ENCODE peak calls at places on chromosome 4, in four cellular contexts. S is endothelial cell of umbilical vein, T is HepG2, Y is neural crest cell. Q is an unnamed sample.

GRCh38 chr4:10299601-10300000 is 157.6 kb downstream of the ZNF518B start:
- DNase-seq in Y (no peak), T (no peak), S (no peak), Q (no peak)

GRCh38 chr4:24736066-24736465 is 59.3 kb upstream of the SOD3 start:
- DNase-seq in S (peak), Y (no peak), T (no peak), Q (no peak)

GRCh38 chr4:173466101-173466500 is 63.9 kb downstream of the HAND2 start:
- DNase-seq in T (no peak), S (no peak), Y (no peak), Q (no peak)

GRCh38 chr4:26884486-26884988 is 23.9 kb downstream of the STIM2 start:
- DNase-seq in S (no peak), Y (no peak), T (no peak), Q (no peak)

GRCh38 chr4:16516796-16517413 is 290.6 kb upstream of the TAPT1 start:
- DNase-seq in S (peak), Y (no peak), T (no peak), Q (no peak)

GRCh38 chr4:140426610-140427103 is 791 bp downstream of the CLGN start:
- DNase-seq in Y (peak), T (peak), S (no peak), Q (peak)

GRCh38 chr4:124178449-124179021 is 534.0 kb downstream of the ANKRD50 start:
- DNase-seq in Y (no peak), S (peak), T (no peak), Q (no peak)

GRCh38 chr4:114237997-114238396 is 258.6 kb upstream of the ARSJ start:
- DNase-seq in Y (no peak), T (no peak), S (no peak), Q (no peak)

GRCh38 chr4:39706334-39706733 is 8.4 kb downstream of the UBE2K start:
- DNase-seq in Y (no peak), T (peak), S (peak), Q (no peak)

GRCh38 chr4:52932586-52933482 is 70.7 kb downstream of the RASL11B start:
- DNase-seq in Y (no peak), T (no peak), S (peak), Q (no peak)

GRCh38 chr4:24988776-24989175 is 42.0 kb downstream of the LGI2 start:
- DNase-seq in S (peak), T (peak), Y (no peak), Q (no peak)

GRCh38 chr4:27089186-27089585 is 228.5 kb downstream of the STIM2 start:
- DNase-seq in S (no peak), Y (no peak), T (no peak), Q (no peak)

GRCh38 chr4:19729873-19730735 is 521.6 kb upstream of the SLIT2 start:
- DNase-seq in T (no peak), S (peak), Y (no peak), Q (no peak)

GRCh38 chr4:146237092-146237491 is 22.8 kb downstream of the REELD1 start:
- DNase-seq in Y (no peak), T (no peak), S (no peak), Q (no peak)
- TF ChIP-seq CTCF in Y (no peak), T (no peak), S (no peak), Q (no peak)

DNA sequence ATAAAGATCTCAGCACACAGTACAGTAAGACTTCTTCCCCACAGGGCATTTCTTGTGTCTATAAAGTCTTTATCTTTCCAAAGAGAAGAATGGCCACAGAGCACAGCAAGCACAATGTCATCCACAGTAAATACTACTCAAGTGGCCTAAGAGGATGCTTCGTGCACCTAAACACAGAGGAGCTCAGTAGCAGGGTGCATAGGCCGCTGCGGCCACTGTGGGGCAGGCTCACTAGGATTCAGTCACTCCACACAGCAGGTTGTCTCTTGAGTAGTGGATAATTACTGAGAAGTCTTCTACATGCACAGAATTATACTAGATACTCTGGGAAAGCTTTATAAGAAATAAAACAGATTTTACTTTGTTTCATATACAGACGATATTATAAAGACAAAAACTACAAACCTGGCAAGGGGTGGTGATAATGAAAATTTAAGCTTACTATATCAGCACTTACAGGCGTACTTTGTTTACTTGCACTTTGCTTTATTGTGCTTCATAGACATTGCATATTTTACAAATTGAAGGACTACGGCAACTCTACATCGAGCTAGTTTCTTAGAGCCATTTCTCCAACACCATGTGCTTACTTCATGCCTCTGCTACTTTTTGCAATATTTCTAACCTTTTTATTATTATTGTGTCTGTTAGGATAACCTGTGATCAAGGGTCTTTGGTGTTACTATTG is 78.5 kb downstream of the PRDM5 start:
- DNase-seq in S (no peak), Y (no peak), T (no peak), Q (peak)
- TF ChIP-seq CTCF in S (peak), Y (peak), T (peak), Q (peak)

GRCh38 chr4:186501554-186501953 is 53.8 kb downstream of the MTNR1A start:
- DNase-seq in T (no peak), S (no peak), Y (no peak), Q (no peak)
- TF ChIP-seq CTCF in T (no peak), S (no peak), Y (no peak), Q (no peak)

DNA sequence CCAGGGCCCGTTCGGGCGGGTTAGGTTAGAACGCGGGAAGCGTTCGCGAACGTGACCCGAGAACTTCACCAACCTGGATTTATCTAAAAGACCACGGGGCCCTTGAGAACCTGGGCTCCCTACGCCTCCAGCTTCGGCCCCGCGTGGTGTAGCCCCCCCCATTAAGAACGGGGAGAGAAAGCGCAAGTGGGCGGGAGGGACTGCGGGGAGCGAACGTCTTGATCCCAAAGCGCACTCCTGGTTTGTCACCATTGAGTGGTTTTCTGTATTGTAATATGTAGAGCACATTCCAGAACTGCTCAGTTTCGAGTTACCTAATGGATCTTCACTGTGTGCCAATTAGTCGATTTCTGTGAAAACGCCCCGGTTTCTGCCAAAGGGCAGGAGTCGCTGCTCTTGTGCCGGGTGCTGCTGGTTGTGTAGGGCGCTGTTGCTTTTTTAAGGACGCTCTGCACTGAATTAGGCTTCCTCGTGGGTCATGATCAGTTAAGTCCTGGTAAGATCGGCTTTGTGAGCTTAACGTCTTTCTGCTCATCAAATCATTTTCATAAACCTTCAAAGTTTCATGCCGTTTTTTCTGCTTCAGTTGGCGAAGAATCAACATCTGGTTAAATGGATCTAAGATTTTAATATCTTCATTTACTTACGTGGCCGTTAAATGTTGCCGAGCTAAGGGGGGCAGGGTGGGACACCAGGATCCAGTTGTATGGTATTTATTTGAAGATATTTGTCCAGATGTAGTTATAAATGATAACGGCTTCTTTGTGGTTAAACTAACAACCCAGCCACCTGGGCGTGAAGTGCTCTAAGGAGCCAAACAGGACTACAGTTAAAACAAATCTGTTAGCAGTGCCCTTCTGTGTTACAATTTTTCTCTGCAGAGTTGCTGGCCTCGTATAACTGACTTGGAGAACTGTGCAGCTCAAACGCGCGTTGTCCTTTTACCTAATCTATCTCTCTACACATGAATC is 808 bp downstream of the MND1 start:
- DNase-seq in S (peak), Y (peak), T (peak), Q (peak)
- TF ChIP-seq CTCF in S (peak), Y (no peak), T (peak), Q (no peak)

DNA sequence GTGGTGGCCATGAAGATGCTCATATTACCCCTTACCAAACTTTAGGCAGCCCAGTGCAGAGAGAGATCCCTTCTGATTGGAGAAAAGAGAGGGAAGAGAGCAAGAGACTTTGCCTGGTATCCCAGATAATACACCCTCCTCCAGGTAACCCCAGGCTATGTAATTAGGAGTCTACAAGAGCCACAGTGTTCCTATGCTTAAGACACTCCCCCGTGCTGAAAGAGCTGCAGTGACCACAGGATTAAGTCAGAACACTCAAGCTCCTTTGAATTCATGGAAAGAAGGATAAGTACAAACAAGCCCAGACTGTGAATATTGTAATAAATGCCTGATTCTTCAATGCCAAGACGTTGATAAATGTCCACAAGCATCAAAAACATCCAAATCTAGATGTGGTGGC is 41.4 kb downstream of the PABPC4L start:
- DNase-seq in T (no peak), Y (no peak), S (no peak), Q (no peak)
- TF ChIP-seq CTCF in T (no peak), Y (no peak), S (no peak), Q (no peak)

DNA sequence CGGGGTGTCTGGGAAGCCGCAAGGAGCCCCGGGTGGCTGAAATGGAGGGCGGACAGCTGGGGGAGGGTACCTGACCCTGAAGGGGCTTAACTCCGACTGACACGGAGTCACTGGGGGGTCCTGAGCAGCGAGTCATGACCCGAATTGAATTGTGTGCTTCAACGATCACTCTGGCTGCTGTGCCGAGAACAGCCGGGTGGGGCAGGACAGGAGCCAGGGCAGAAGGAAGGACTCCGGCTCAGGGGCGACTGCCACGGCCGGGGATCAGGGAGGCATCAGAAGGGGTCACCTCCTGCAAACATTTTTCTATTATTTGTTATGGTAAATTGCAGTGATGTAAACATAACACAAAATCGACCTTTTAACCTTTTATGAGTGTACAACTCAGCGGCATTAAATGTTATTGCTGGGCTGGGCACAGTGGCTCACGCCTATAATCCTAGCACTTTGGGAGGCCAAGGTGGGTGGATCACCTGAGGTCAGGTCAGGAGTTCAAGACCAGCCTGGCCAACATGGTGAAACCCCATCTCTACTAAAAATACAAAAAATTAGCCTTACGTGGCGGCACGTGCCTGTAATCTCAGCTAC is 21.6 kb downstream of the ZFYVE28 start:
- DNase-seq in Y (no peak), S (no peak), T (no peak), Q (no peak)
- TF ChIP-seq CTCF in Y (no peak), S (no peak), T (no peak), Q (no peak)

GRCh38 chr4:12724520-12724919 is 759.6 kb downstream of the RAB28 start:
- DNase-seq in S (peak), T (peak), Y (no peak), Q (no peak)
- TF ChIP-seq CTCF in S (peak), T (peak), Y (peak), Q (peak)

DNA sequence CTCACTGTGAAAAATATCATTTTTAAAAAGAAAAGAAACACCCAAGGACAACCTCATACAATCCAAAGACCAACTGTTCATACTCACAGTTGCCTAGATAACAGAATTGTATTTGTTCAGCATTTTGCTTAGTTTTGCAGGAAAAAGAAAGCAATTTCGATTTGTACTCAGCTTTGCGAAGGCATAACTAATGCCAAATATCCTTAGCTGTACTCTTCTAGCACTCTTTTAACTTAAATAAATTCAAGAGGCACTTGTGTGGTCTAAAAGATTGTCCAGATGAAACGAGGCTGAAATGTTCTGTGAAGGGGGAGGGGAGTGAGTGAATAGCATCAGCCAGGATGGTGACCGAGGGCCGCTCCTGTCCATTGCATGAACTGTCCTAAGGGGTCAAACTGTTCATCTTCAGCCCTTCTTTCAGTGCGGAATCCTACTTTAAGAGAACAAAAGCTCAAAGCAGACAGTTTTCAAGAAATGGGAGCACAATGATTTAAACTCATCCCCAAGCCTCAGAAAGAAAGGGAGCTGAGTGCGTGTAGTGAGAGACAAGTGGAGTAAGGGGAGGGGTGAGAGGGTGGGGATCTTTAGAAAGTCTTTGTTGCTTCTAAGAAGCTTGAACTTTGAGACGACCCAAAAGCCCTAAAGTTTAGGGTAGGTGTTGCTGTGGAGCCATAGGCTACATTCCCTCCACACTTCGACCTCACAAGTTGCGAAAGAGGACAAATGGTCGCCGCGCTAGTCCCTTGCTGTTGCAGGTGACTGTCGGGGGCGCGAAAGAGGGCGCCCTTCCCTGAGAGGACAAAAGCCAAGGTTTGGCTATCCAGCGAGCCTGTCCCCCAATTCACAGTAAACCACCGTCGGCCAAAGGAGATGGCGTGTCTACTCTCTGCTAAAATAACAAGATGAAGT is 4.0 kb upstream of the NEUROG2 start:
- DNase-seq in T (no peak), S (no peak), Y (peak), Q (peak)
- TF ChIP-seq CTCF in T (peak), S (no peak), Y (no peak), Q (no peak)

DNA sequence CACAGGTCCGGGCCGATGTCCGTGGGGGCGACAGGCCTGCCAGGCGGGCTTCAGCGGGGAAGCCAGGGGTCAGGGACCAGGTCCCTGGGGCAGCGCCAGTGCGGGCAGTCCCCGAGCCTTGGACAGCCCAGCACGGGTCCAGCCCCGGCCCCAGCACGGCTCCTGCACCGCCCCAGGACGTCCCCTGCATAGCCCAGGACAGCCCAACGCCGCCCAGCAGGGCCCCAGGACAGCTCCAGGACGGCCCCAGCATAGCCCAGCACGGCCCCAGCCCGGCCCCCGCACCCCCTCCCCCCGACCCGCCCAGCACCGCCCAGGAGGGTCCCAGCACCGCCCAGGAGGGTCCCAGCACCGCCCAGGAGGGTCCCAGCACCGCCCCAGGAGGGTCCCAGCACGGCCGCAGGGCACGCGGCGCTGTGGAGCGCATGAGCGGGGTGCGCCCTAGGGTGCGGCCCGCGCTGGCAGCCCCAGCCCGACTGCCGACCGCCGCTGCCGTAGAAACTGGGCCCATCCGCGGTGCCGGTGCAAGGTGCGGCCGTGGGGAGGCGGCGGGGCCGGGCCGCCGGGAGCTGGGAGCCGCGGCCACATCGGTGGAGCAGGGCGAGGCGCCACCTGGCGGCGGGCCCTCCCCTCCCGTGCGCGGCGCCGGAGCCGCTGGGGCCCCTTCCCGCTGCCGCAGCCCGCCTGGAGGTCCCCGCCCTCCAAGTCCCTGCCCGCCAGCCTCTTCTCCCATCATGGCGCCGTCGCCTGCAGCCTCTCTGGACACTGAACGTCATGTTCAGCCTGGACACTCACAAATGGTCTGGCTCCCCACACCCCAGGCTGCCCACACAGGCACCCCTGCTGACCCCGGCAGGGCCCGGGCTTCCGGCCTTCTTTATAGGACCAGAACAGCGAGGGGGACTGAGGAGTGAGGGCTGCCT is 106.8 kb upstream of the NKX1-1 start:
- DNase-seq in Y (peak), S (peak), T (peak), Q (peak)
- TF ChIP-seq CTCF in Y (peak), S (peak), T (peak), Q (peak)

DNA sequence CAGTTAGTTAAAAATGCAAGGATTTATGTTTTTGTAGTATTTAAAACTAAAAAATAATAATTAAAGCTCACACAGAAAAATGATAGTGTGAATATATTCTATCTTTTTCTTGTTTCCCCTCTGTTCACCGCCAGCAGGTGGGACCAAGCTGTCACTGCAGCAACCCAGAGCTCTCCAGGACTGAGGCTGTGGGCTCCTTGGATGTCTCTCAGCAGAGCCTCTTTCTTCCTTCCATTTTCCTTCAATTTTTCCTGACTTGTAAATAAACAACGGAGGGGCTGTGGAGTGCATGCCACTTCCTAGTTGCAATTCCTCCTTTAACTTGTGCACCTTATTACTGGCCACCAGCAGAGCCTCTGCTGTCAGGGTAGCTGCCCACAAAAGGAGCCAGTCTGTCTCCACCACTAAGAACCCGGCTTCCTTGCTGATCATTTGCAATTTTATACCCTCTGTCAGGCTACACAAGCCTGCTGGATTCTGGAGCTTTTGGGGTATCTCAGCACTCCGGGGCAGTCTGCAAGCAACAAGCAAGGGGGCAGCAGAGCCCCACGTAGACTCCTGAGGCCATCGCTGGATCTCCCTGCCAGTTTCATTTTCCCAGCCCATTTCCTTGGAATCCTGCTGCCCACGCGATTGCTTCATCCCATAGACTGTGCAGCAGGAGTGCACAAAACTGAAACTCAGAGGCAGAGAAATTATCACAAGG is 1467.4 kb downstream of the C4orf33 start:
- DNase-seq in S (peak), T (peak), Y (peak), Q (peak)
- TF ChIP-seq CTCF in S (peak), T (peak), Y (peak), Q (peak)